ENCODE peak calls at places on chromosome X, in five cellular contexts. H is dorsolateral prefrontal cortex, E is HT-29, K is RKO, W is type B pancreatic cell. C is an unnamed sample.

GRCh38 chrX:77061533-77061932 is 385.7 kb upstream of the FGF16 start:
- DNase-seq in K (no peak), H (no peak), W (no peak), E (no peak), C (no peak)

GRCh38 chrX:17788956-17789562 is 51.8 kb downstream of the SCML1 start:
- DNase-seq in W (no peak), H (no peak), K (no peak), E (no peak), C (no peak)

GRCh38 chrX:80879143-80879542 is 69.5 kb upstream of the BRWD3 start:
- DNase-seq in H (no peak), W (no peak), K (no peak), E (peak; percentile 42), C (no peak)

GRCh38 chrX:53550756-53551463 is 116.7 kb upstream of the HSD17B10 start:
- DNase-seq in W (no peak), K (no peak), E (no peak), H (no peak), C (no peak)

GRCh38 chrX:118156953-118157608 is 40.5 kb upstream of the KLHL13 start:
- DNase-seq in W (no peak), K (no peak), H (no peak), E (no peak), C (no peak)

GRCh38 chrX:148417934-148418333 is 82.5 kb upstream of the AFF2 start:
- DNase-seq in K (no peak), E (no peak), W (no peak), H (no peak), C (no peak)

GRCh38 chrX:13489451-13489850 is 80.0 kb upstream of the EGFL6 start:
- DNase-seq in E (peak; percentile 26), W (no peak), H (no peak), K (no peak), C (no peak)

GRCh38 chrX:132266583-132267355 is 47.5 kb upstream of the RAP2C start:
- DNase-seq in W (no peak), K (no peak), E (no peak), H (no peak), C (no peak)

GRCh38 chrX:136879001-136879667 is 1.4 kb downstream of the RBMX start:
- DNase-seq in W (no peak), E (no peak), H (no peak), K (no peak), C (no peak)

GRCh38 chrX:122115604-122116003 is 1068.2 kb downstream of the GLUD2 start:
- DNase-seq in W (no peak), K (no peak), E (no peak), H (no peak), C (no peak)

GRCh38 chrX:121365572-121366161 is 318.3 kb downstream of the GLUD2 start:
- DNase-seq in K (no peak), E (peak; percentile 7), W (no peak), H (no peak), C (no peak)

GRCh38 chrX:149871940-149872339 is 9.0 kb upstream of the MAGEA8 start:
- DNase-seq in H (no peak), E (peak; percentile 69), W (no peak), K (peak; percentile 16), C (no peak)

GRCh38 chrX:14641681-14642655 is 112.6 kb downstream of the GLRA2 start:
- DNase-seq in W (no peak), H (no peak), E (no peak), K (no peak), C (no peak)

GRCh38 chrX:56736219-56736618 is 7.2 kb downstream of the NBDY start:
- DNase-seq in W (no peak), E (no peak), K (no peak), H (no peak), C (no peak)

GRCh38 chrX:153969125-153969903 is 2.3 kb downstream of the HCFC1 start:
- DNase-seq in E (no peak), H (no peak), K (peak; percentile 30), W (no peak), C (no peak)

GRCh38 chrX:21479695-21480280 is 105.6 kb downstream of the CNKSR2 start:
- DNase-seq in H (no peak), K (peak; percentile 72), W (no peak), E (peak; percentile 68), C (peak; percentile 4)

GRCh38 chrX:103446665-103447302 is 70.4 kb downstream of the BEX3 start:
- DNase-seq in W (no peak), K (no peak), E (no peak), H (no peak), C (no peak)

GRCh38 chrX:23554304-23554703 is 113.0 kb upstream of the PRDX4 start:
- DNase-seq in H (no peak), W (no peak), E (peak; percentile 52), K (peak; percentile 67), C (no peak)